ENCODE peak calls at places on chromosomes 3 and 15, in four cellular contexts. N is neuronal stem cell, E is H9, Z is H1. C is an unnamed sample.

GRCh38 chr15:91108421-91108820 is 8.4 kb downstream of the SV2B start:
- DNase-seq in N (no peak), E (no peak), Z (no peak), C (no peak)

GRCh38 chr3:139473155-139473771 is 3.1 kb downstream of the RBP2 start:
- DNase-seq in Z (no peak), N (no peak), E (no peak), C (no peak)

GRCh38 chr3:8622873-8623725 is 21.5 kb downstream of the SSUH2 start:
- DNase-seq in E (peak), Z (peak), N (peak), C (peak)

GRCh38 chr3:168341965-168342719 is 246.4 kb upstream of the GOLIM4 start:
- DNase-seq in Z (no peak), E (no peak), N (no peak), C (peak)

GRCh38 chr3:150374975-150375374 is 33.1 kb upstream of the TSC22D2 start:
- DNase-seq in Z (no peak), N (no peak), E (no peak), C (no peak)

GRCh38 chr3:45575491-45575923 is 19.0 kb upstream of the LIMD1 start:
- DNase-seq in E (no peak), Z (no peak), N (no peak), C (no peak)

GRCh38 chr3:182331356-182331755 is 461.9 kb upstream of the ATP11B start:
- DNase-seq in Z (no peak), N (no peak), E (no peak), C (no peak)

GRCh38 chr3:111923095-111923771 is 55.6 kb upstream of the ABHD10 start:
- DNase-seq in Z (no peak), E (no peak), N (no peak), C (no peak)

GRCh38 chr3:106830334-106830733 is 546.9 kb upstream of the CCDC54 start:
- DNase-seq in N (no peak), E (peak), Z (no peak), C (no peak)

GRCh38 chr3:72997421-72997961 is 880 bp downstream of the PPP4R2 start:
- DNase-seq in E (no peak), Z (no peak), N (peak), C (peak)

GRCh38 chr3:53065841-53066480 is 20.1 kb upstream of the SFMBT1 start:
- DNase-seq in E (no peak), N (no peak), Z (no peak), C (no peak)

GRCh38 chr15:90177012-90177411 is 24.1 kb upstream of the SEMA4B start:
- DNase-seq in N (no peak), Z (no peak), E (peak), C (no peak)

GRCh38 chr15:40582726-40583246 is 11.3 kb upstream of the KNL1 start:
- DNase-seq in Z (no peak), N (no peak), E (peak), C (no peak)

GRCh38 chr3:49165771-49166751 is at the start of gene CCDC71:
- DNase-seq in Z (peak), E (peak), N (no peak), C (peak)

GRCh38 chr15:66943456-66944095 is 121.8 kb upstream of the SMAD3 start:
- DNase-seq in N (no peak), E (no peak), Z (no peak), C (no peak)

GRCh38 chr15:47188766-47189507 is 528.4 kb upstream of the SEMA6D start:
- DNase-seq in N (no peak), E (peak), Z (no peak), C (no peak)

GRCh38 chr15:67537771-67538170 is 4.7 kb upstream of the MAP2K5 start:
- DNase-seq in E (no peak), Z (no peak), N (no peak), C (no peak)

GRCh38 chr3:27985369-27986035 is 255.9 kb upstream of the CMC1 start:
- DNase-seq in E (no peak), Z (no peak), N (no peak), C (no peak)

GRCh38 chr3:98877132-98877531 is 24.4 kb downstream of the DCBLD2 start:
- DNase-seq in E (no peak), N (no peak), Z (no peak), C (no peak)

GRCh38 chr3:52451237-52452083 is 2.4 kb downstream of the TNNC1 start:
- DNase-seq in Z (no peak), E (peak), N (no peak), C (no peak)

GRCh38 chr15:91456251-91456718 is 356.2 kb downstream of the SV2B start:
- DNase-seq in Z (no peak), N (no peak), E (no peak), C (no peak)

GRCh38 chr3:10445561-10445960 is 59.8 kb downstream of the ATP2B2 start:
- DNase-seq in E (no peak), N (no peak), Z (no peak), C (peak)

GRCh38 chr15:62638220-62638619 is 404.3 kb upstream of the TPM1 start:
- DNase-seq in Z (no peak), N (no peak), E (no peak), C (no peak)

GRCh38 chr15:62639432-62639831 is 403.1 kb upstream of the TPM1 start:
- DNase-seq in Z (no peak), N (no peak), E (no peak), C (no peak)

GRCh38 chr15:62636823-62637320 is 405.7 kb upstream of the TPM1 start:
- DNase-seq in E (no peak), N (no peak), Z (no peak), C (no peak)

GRCh38 chr15:62639906-62640605 is 402.5 kb upstream of the TPM1 start:
- DNase-seq in E (no peak), Z (no peak), N (no peak), C (no peak)

DNA sequence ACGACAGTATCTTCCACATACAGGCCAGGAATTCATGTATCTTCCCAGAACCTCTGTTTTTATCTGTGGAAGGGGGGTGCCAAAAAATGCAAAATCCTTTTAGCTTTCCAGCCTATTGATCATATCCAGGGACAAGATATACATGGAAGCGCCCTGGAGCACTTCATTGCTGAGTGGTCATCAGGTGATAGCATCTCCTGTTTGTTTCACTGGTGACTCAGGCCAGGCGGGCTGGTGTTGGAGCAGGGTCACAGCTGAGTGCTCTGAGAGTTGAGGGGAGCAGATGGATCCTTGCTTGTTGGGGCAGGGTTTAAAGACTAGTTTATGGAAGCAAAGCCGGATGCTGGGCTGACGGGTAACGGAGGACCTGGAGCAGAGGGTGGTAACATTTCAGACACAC is 405.0 kb upstream of the TPM1 start:
- DNase-seq in N (no peak), E (no peak), Z (no peak), C (peak)
- H2BK12ac ChIP-seq in N (no peak), E (no peak), Z (peak), C (no peak)

DNA sequence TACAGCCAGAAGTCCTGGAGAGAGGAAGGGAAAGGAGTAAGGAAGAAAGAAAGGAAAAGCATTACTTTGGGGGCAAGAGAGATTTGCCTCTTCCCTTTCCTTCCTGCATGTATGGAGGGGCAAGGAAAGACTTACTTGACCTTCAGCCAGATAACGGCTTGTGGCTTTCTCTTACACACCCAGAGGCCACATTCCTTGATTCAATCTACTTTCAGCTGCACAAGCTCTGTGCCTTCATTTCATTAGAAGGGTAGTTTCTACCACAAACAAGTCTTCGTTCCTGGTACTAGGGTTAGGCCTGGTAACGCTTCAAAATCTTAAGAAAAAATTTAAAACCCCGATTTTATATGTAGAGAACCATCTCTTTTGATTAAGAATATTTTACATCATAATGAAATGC is 835.9 kb downstream of the TUSC7 start:
- DNase-seq in Z (no peak), E (no peak), N (no peak), C (no peak)
- H2AFZ ChIP-seq in Z (no peak), E (no peak), N (no peak), C (no peak)

GRCh38 chr3:148903941-148904340 is 38.8 kb downstream of the CPA3 start:
- DNase-seq in E (no peak), N (no peak), Z (no peak), C (no peak)

GRCh38 chr3:148902173-148902791 is 37.2 kb downstream of the CPA3 start:
- DNase-seq in Z (no peak), E (no peak), N (no peak), C (peak)

GRCh38 chr3:148903022-148903442 is 37.9 kb downstream of the CPA3 start:
- DNase-seq in Z (no peak), N (no peak), E (no peak), C (peak)
- H2BK15ac ChIP-seq in Z (no peak), N (no peak), E (no peak), C (no peak)

GRCh38 chr15:94252223-94252766 is 20.9 kb downstream of the MCTP2 start:
- DNase-seq in E (no peak), N (no peak), Z (no peak), C (no peak)

GRCh38 chr15:94247789-94248638 is 16.7 kb downstream of the MCTP2 start:
- DNase-seq in E (no peak), N (no peak), Z (no peak), C (no peak)

GRCh38 chr15:94255540-94255939 is 24.2 kb downstream of the MCTP2 start:
- DNase-seq in Z (no peak), N (no peak), E (no peak), C (peak)

GRCh38 chr15:94253742-94254141 is 22.4 kb downstream of the MCTP2 start:
- DNase-seq in E (no peak), N (no peak), Z (no peak), C (no peak)

GRCh38 chr15:94252906-94253305 is 21.5 kb downstream of the MCTP2 start:
- DNase-seq in Z (no peak), E (no peak), N (no peak), C (no peak)
- H2BK12ac ChIP-seq in Z (no peak), E (no peak), N (no peak), C (no peak)

GRCh38 chr3:143476965-143477640 is 357.5 kb downstream of the CHST2 start:
- DNase-seq in N (no peak), Z (no peak), E (no peak), C (no peak)
- H2AFZ ChIP-seq in N (no peak), Z (peak), E (no peak), C (no peak)

DNA sequence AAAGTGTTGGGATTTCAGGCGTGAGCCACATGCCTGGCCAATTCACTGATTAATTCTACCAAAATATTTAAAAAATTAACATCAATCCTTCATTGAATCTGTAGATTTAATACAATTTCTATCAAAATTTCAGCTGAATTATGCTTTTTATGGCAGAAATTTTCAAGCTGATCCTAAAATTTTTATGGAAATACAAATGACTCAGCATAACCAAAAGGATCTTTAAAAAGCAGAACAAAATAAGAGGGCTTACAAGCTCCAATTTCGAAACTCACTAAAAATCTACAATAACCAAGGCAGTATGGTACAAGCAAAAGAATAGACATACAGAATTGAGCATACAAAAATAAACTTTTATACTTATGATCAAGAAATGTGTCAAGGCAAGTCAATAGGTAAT is 180.5 kb upstream of the CTNNB1 start:
- DNase-seq in Z (no peak), E (no peak), N (no peak), C (no peak)
- H2BK15ac ChIP-seq in Z (no peak), E (no peak), N (no peak), C (no peak)

DNA sequence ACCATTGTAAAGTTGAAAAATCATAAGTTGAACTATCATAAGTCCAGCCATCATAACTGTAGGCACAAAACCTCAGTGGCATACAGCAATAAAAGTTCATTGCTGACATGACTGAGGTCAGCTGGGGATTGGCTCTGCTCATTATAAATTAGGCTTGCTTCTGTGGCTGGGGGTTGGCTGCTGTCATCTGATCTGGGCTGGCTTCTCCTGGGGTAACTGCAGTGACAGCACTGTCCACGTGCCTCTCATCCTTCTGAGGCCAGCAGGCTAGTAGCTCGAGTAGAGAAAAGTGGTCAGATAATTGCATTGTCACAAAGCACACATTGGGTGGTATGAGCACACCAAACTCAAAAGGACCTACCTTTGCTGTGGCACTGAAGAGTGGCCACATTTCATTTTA is 31.3 kb downstream of the CMTM7 start:
- DNase-seq in N (no peak), E (no peak), Z (no peak), C (no peak)
- H2BK12ac ChIP-seq in N (no peak), E (no peak), Z (no peak), C (peak)

GRCh38 chr3:156206157-156206556 is 85.8 kb downstream of the KCNAB1 start:
- DNase-seq in E (no peak), N (no peak), Z (no peak), C (no peak)
- H2AFZ ChIP-seq in E (no peak), N (no peak), Z (no peak), C (no peak)

GRCh38 chr3:178085817-178086123 is 450.5 kb upstream of the KCNMB2 start:
- DNase-seq in N (no peak), E (no peak), Z (no peak), C (no peak)
- H2BK15ac ChIP-seq in N (no peak), E (no peak), Z (no peak), C (peak)